ENCODE peak calls at places on chromosomes 3 and 15, in five cellular contexts. One of them, this sample, is unnamed.

GRCh38 chr3:8052599-8053185 is 448.9 kb upstream of the LMCD1 start:
- DNase-seq in GM20000: no peak
- DNase-seq in IMR-90: no peak
- DNase-seq in GM13977: no peak
- DNase-seq in foreskin fibroblast: no peak
- DNase-seq in this sample: no peak

GRCh38 chr3:109188726-109189125 is 52.2 kb downstream of the C3orf85 start:
- DNase-seq in IMR-90: no peak
- DNase-seq in GM13977: no peak
- DNase-seq in GM20000: no peak
- DNase-seq in foreskin fibroblast: no peak
- DNase-seq in this sample: no peak

GRCh38 chr3:24487325-24488242 is 7.1 kb downstream of the THRB start:
- DNase-seq in IMR-90: no peak
- DNase-seq in foreskin fibroblast: no peak
- DNase-seq in GM13977: no peak
- DNase-seq in GM20000: no peak
- DNase-seq in this sample: peak

GRCh38 chr15:58065445-58066041 is at the start of gene ALDH1A2:
- DNase-seq in GM13977: no peak
- DNase-seq in IMR-90: no peak
- DNase-seq in foreskin fibroblast: peak
- DNase-seq in GM20000: no peak
- DNase-seq in this sample: no peak

GRCh38 chr15:68517285-68517711 is 61.5 kb upstream of the CORO2B start:
- DNase-seq in foreskin fibroblast: no peak
- DNase-seq in GM13977: no peak
- DNase-seq in IMR-90: no peak
- DNase-seq in GM20000: no peak
- DNase-seq in this sample: no peak

GRCh38 chr15:81274932-81275341 is 49.0 kb downstream of the STARD5 start:
- DNase-seq in GM20000: peak
- DNase-seq in foreskin fibroblast: peak
- DNase-seq in IMR-90: peak
- DNase-seq in GM13977: peak
- DNase-seq in this sample: peak

GRCh38 chr3:149977391-149977790 is 6.7 kb upstream of the PFN2 start:
- DNase-seq in GM20000: no peak
- DNase-seq in foreskin fibroblast: no peak
- DNase-seq in GM13977: no peak
- DNase-seq in IMR-90: no peak
- DNase-seq in this sample: no peak

GRCh38 chr15:57550640-57551039 is 41.1 kb upstream of the MYZAP start:
- DNase-seq in IMR-90: no peak
- DNase-seq in GM13977: no peak
- DNase-seq in foreskin fibroblast: no peak
- DNase-seq in GM20000: no peak
- DNase-seq in this sample: peak

GRCh38 chr3:12553921-12554391 is 2.9 kb upstream of the MKRN2 start:
- DNase-seq in GM13977: no peak
- DNase-seq in foreskin fibroblast: peak
- DNase-seq in IMR-90: no peak
- DNase-seq in GM20000: no peak
- DNase-seq in this sample: no peak

GRCh38 chr15:74245342-74245931 is 9.3 kb downstream of the CCDC33 start:
- DNase-seq in IMR-90: no peak
- DNase-seq in GM20000: no peak
- DNase-seq in GM13977: no peak
- DNase-seq in foreskin fibroblast: no peak
- DNase-seq in this sample: no peak

GRCh38 chr15:100787567-100787941 is 92.1 kb upstream of the ALDH1A3 start:
- DNase-seq in IMR-90: no peak
- DNase-seq in GM20000: no peak
- DNase-seq in GM13977: no peak
- DNase-seq in foreskin fibroblast: no peak
- DNase-seq in this sample: no peak

GRCh38 chr15:80635953-80636352 is 59.2 kb upstream of the ABHD17C start:
- DNase-seq in GM13977: no peak
- DNase-seq in IMR-90: no peak
- DNase-seq in foreskin fibroblast: no peak
- DNase-seq in GM20000: no peak
- DNase-seq in this sample: no peak

GRCh38 chr3:24318668-24319287 is 175.9 kb downstream of the THRB start:
- DNase-seq in GM13977: no peak
- DNase-seq in IMR-90: peak
- DNase-seq in GM20000: no peak
- DNase-seq in foreskin fibroblast: peak
- DNase-seq in this sample: peak

GRCh38 chr15:84992157-84992940 is 10.7 kb downstream of the PDE8A start:
- DNase-seq in GM20000: no peak
- DNase-seq in foreskin fibroblast: peak
- DNase-seq in GM13977: no peak
- DNase-seq in IMR-90: peak
- DNase-seq in this sample: peak

GRCh38 chr3:5194801-5195509 is 7.4 kb downstream of the EDEM1 start:
- DNase-seq in foreskin fibroblast: peak
- DNase-seq in GM20000: no peak
- DNase-seq in IMR-90: peak
- DNase-seq in GM13977: peak
- DNase-seq in this sample: peak

GRCh38 chr3:6577584-6577983 is 283.3 kb upstream of the GRM7 start:
- DNase-seq in IMR-90: no peak
- DNase-seq in GM13977: no peak
- DNase-seq in foreskin fibroblast: no peak
- DNase-seq in GM20000: no peak
- DNase-seq in this sample: no peak

GRCh38 chr3:188383763-188384162 is 229.8 kb downstream of the LPP start:
- DNase-seq in IMR-90: no peak
- DNase-seq in GM13977: no peak
- DNase-seq in foreskin fibroblast: no peak
- DNase-seq in GM20000: no peak
- DNase-seq in this sample: no peak

GRCh38 chr3:46496745-46497555 is 826 bp upstream of the RTP3 start:
- DNase-seq in GM13977: no peak
- DNase-seq in foreskin fibroblast: peak
- DNase-seq in GM20000: peak
- DNase-seq in IMR-90: peak
- DNase-seq in this sample: peak
- TF ChIP-seq CTCF in GM13977: peak
- TF ChIP-seq CTCF in foreskin fibroblast: peak
- TF ChIP-seq CTCF in GM20000: peak
- TF ChIP-seq CTCF in IMR-90: peak
- TF ChIP-seq CTCF in this sample: no peak

DNA sequence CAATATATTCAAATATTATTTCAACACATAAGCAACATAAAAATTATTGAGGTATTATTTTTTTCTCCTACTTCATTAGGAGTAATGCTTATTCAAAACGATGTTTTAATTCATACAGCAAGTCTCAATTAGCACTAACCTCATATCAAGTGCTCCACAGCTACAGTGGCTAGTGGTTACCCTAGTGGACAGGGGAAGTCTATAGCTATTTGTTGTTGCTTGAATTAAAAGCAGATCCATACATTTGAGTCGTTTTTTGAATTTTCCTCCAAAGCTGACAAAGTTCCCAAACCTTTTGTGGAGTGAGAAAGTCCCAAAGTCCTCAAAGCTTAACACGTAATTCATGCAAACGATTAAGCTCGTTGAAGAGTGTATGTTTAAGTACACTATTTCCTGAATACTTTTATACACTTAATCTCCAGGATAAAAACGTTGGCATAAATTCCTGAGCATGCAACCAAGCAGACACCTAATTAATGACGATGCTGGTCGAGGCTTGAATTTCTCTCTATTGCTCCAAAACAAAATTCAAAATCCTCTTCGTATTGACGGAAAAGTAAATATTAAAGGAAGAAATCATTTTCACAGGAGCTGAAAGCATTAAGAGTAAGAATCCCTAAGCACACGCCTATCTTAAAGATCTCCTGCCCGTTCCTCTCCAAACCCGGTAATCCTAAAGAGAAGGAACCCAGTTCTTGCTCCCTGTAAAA is 984 bp downstream of the VPS13C start:
- DNase-seq in IMR-90: no peak
- DNase-seq in GM13977: no peak
- DNase-seq in foreskin fibroblast: peak
- DNase-seq in GM20000: no peak
- DNase-seq in this sample: peak
- TF ChIP-seq CTCF in IMR-90: no peak
- TF ChIP-seq CTCF in GM13977: no peak
- TF ChIP-seq CTCF in foreskin fibroblast: no peak
- TF ChIP-seq CTCF in GM20000: no peak
- TF ChIP-seq CTCF in this sample: no peak

GRCh38 chr3:52845691-52846426 is 11.0 kb upstream of the MUSTN1 start:
- DNase-seq in IMR-90: no peak
- DNase-seq in foreskin fibroblast: peak
- DNase-seq in GM20000: no peak
- DNase-seq in GM13977: no peak
- DNase-seq in this sample: peak
- TF ChIP-seq CTCF in IMR-90: peak
- TF ChIP-seq CTCF in foreskin fibroblast: peak
- TF ChIP-seq CTCF in GM20000: no peak
- TF ChIP-seq CTCF in GM13977: peak
- TF ChIP-seq CTCF in this sample: peak

GRCh38 chr3:32686713-32687112 is 1.7 kb downstream of the CNOT10 start:
- DNase-seq in foreskin fibroblast: no peak
- DNase-seq in IMR-90: no peak
- DNase-seq in GM20000: no peak
- DNase-seq in GM13977: no peak
- DNase-seq in this sample: no peak

GRCh38 chr3:32685604-32686185 is 707 bp downstream of the CNOT10 start:
- DNase-seq in foreskin fibroblast: peak
- DNase-seq in GM20000: peak
- DNase-seq in GM13977: no peak
- DNase-seq in IMR-90: peak
- DNase-seq in this sample: peak

GRCh38 chr3:32684029-32684799 is 774 bp upstream of the CNOT10 start:
- DNase-seq in IMR-90: no peak
- DNase-seq in GM20000: no peak
- DNase-seq in foreskin fibroblast: no peak
- DNase-seq in GM13977: no peak
- DNase-seq in this sample: no peak

GRCh38 chr3:32681811-32682210 is 3.2 kb upstream of the CNOT10 start:
- DNase-seq in IMR-90: no peak
- DNase-seq in GM20000: no peak
- DNase-seq in foreskin fibroblast: no peak
- DNase-seq in GM13977: no peak
- DNase-seq in this sample: no peak

DNA sequence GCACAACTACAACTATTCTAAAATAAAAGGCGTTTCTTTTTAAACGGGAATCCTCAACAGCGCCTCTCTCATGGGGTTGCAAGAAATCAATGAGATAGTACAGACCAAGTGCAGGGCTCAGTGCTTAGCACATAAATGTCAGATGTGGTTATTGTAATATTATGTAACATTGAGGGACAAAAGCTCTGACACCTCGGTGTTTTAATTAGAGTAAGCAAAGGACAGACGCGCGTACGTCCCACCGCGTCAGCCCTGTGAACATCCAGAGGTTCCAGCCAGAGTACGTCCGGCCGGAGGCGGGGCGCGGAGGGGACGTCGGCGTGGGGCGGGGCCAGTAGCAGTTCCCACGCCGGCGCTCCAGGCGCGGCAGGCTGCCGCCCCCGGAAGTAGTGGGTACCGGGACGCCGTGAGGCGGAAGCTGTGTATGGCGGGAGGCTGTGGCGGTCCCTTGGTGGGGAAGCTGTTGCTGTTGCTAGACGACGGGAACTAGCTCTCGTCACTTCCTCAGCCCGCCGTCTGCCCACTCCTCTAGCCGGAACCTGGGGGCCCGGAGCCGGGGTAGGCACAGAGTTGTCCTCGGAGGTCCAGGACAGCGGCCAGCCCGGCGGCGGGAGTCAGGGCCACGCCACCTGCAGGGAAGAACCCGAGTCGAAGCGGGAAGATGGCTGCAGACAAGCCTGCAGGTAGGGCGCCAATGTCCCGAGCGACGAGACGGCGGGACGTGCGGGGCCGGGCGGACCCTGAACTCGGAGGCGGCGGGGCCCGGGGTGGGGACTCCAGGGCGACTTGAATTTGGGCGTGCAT is at the start of gene CNOT10:
- DNase-seq in GM13977: peak
- DNase-seq in foreskin fibroblast: peak
- DNase-seq in GM20000: peak
- DNase-seq in IMR-90: peak
- DNase-seq in this sample: peak
- TF ChIP-seq CTCF in GM13977: peak
- TF ChIP-seq CTCF in foreskin fibroblast: peak
- TF ChIP-seq CTCF in GM20000: no peak
- TF ChIP-seq CTCF in IMR-90: no peak
- TF ChIP-seq CTCF in this sample: no peak

DNA sequence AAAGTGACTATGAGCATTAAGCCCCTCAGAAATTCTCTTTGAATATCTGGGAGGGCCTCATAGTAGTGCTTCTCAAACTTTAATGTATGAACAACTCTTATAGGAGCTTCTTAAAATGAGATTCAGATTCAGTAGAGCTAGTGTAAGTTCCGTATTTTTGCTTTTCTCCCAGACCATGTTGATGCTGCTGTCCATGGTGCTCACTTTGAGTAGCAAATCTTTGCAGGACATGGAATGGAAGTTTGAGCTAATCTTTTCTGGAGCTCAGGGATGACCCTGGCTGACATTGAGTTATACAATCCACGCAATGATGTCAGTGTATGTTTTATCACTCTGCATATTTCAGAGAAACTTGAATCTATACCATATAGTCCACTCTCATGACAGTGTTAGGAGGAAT is 134.2 kb downstream of the OTOL1 start:
- DNase-seq in GM13977: no peak
- DNase-seq in IMR-90: no peak
- DNase-seq in GM20000: no peak
- DNase-seq in foreskin fibroblast: peak
- DNase-seq in this sample: peak
- TF ChIP-seq CTCF in GM13977: no peak
- TF ChIP-seq CTCF in IMR-90: no peak
- TF ChIP-seq CTCF in GM20000: no peak
- TF ChIP-seq CTCF in foreskin fibroblast: no peak
- TF ChIP-seq CTCF in this sample: no peak

DNA sequence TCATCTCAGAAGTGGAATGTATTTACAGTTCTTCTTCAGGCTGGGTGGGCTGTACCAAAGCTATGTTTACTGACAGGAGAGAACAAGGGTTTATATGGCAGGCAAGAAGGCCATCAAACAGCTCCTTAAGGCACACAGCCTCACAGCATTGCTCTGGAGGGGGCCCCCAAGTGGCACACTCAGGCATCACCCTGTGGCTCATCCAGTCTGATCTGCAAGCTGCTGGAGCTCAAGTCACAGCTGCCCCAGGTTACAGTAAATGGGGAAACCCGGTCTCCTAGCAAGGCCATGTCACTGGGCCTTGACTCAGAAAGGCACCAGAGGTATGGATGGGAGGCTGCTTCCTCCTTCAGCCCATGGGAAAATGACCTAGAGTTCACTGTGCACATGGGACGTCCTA is 67.4 kb downstream of the TFG start:
- DNase-seq in GM20000: no peak
- DNase-seq in IMR-90: peak
- DNase-seq in foreskin fibroblast: no peak
- DNase-seq in GM13977: no peak
- DNase-seq in this sample: no peak
- TF ChIP-seq CTCF in GM20000: no peak
- TF ChIP-seq CTCF in IMR-90: peak
- TF ChIP-seq CTCF in foreskin fibroblast: no peak
- TF ChIP-seq CTCF in GM13977: peak
- TF ChIP-seq CTCF in this sample: no peak